ENCODE peak calls at places on chromosomes 6 and 20, in eight cellular contexts. D is sigmoid colon, P is transverse colon, V is tibial nerve, X is upper lobe of left lung, H is A549, Q is ovary, G is HepG2. U is an unnamed sample.

GRCh38 chr6:23647045-23647444 is 479.0 kb upstream of the NRSN1 start:
- DNase-seq in H (no peak), G (no peak), V (no peak), X (no peak), D (no peak), P (no peak), Q (no peak), U (no peak)

GRCh38 chr6:168706471-168707177 is 265.6 kb downstream of the SMOC2 start:
- DNase-seq in X (no peak), Q (no peak), D (no peak), V (no peak), G (no peak), H (no peak), P (no peak), U (no peak)

GRCh38 chr6:14117158-14118090 is at the start of gene CD83:
- DNase-seq in X (peak; percentile 95), D (peak; percentile 78), H (peak; percentile 56), G (peak; percentile 13), P (peak; percentile 80), Q (peak; percentile 61), V (no peak), U (no peak)

GRCh38 chr20:33387177-33387576 is 14.1 kb downstream of the CDK5RAP1 start:
- DNase-seq in X (peak; percentile 32), G (no peak), P (no peak), H (peak; percentile 62), V (no peak), D (no peak), Q (no peak), U (no peak)

GRCh38 chr6:41733707-41734665 is 1.4 kb downstream of the TFEB start:
- DNase-seq in X (peak; percentile 95), D (peak; percentile 89), P (peak; percentile 82), V (peak; percentile 47), Q (peak; percentile 80), H (peak; percentile 85), G (peak; percentile 76), U (no peak)

GRCh38 chr6:16184129-16184528 is 54.3 kb upstream of the GMPR start:
- DNase-seq in Q (no peak), V (no peak), H (peak; percentile 7), X (no peak), P (peak; percentile 41), G (peak; percentile 42), D (no peak), U (no peak)

GRCh38 chr6:18187701-18188100 is 32.5 kb downstream of the KDM1B start:
- DNase-seq in X (peak; percentile 39), H (no peak), Q (no peak), V (no peak), D (no peak), G (no peak), P (no peak), U (no peak)

GRCh38 chr20:53077373-53078205 is 105.4 kb downstream of the TSHZ2 start:
- DNase-seq in V (peak; percentile 38), P (no peak), H (no peak), Q (no peak), X (no peak), D (no peak), G (peak; percentile 94), U (no peak)

GRCh38 chr20:22248052-22248667 is 336.2 kb downstream of the FOXA2 start:
- DNase-seq in D (no peak), P (no peak), H (peak; percentile 24), X (no peak), Q (no peak), V (peak; percentile 33), G (peak; percentile 35), U (no peak)

GRCh38 chr20:51500936-51501335 is 41.6 kb downstream of the NFATC2 start:
- DNase-seq in H (no peak), G (no peak), P (no peak), D (no peak), Q (no peak), X (no peak), V (no peak), U (no peak)

GRCh38 chr6:138287144-138287955 is 69.1 kb upstream of the PBOV1 start:
- DNase-seq in Q (no peak), G (peak; percentile 58), H (no peak), V (no peak), X (no peak), P (peak; percentile 67), D (no peak), U (no peak)

GRCh38 chr6:41901882-41902519 is 6.8 kb upstream of the USP49 start:
- DNase-seq in H (no peak), X (no peak), P (peak; percentile 10), D (no peak), Q (no peak), G (no peak), V (peak; percentile 10), U (no peak)

GRCh38 chr6:5507056-5507722 is 245.9 kb downstream of the FARS2 start:
- DNase-seq in H (no peak), G (no peak), P (no peak), X (no peak), D (no peak), Q (no peak), V (no peak), U (no peak)

GRCh38 chr6:9252784-9253183 is 817.4 kb upstream of the SLC35B3 start:
- DNase-seq in P (no peak), X (no peak), Q (no peak), H (no peak), D (no peak), V (no peak), G (no peak), U (no peak)

GRCh38 chr6:54060286-54060685 is 51.0 kb upstream of the MLIP start:
- DNase-seq in G (no peak), D (no peak), P (no peak), H (no peak), V (no peak), X (no peak), Q (no peak), U (no peak)

GRCh38 chr6:158916638-158917037 is 83.4 kb downstream of the RSPH3 start:
- DNase-seq in P (no peak), X (no peak), H (no peak), V (peak; percentile 22), G (no peak), D (peak; percentile 79), Q (no peak), U (no peak)
- H3K4me1 ChIP-seq in P (peaks cover 8% of the 10 kb centered on the region), X (peaks cover 5% of the 10 kb centered on the region), H (peaks cover 8% of the 10 kb centered on the region), V (no peaks in the 10 kb centered on the region), G (peaks cover 19% of the 10 kb centered on the region), D (no peaks in the 10 kb centered on the region), Q (no peaks in the 10 kb centered on the region), U (peaks cover 2% of the 10 kb centered on the region)

GRCh38 chr6:63804381-63804956 is 168.9 kb downstream of the PHF3 start:
- DNase-seq in Q (no peak), X (no peak), H (no peak), D (no peak), G (no peak), V (no peak), P (no peak), U (no peak)
- TF ChIP-seq EP300 in Q (no peak), X (no peak), H (no peak), D (no peak), G (no peak), V (no peak), P (no peak), U (no peak)

DNA sequence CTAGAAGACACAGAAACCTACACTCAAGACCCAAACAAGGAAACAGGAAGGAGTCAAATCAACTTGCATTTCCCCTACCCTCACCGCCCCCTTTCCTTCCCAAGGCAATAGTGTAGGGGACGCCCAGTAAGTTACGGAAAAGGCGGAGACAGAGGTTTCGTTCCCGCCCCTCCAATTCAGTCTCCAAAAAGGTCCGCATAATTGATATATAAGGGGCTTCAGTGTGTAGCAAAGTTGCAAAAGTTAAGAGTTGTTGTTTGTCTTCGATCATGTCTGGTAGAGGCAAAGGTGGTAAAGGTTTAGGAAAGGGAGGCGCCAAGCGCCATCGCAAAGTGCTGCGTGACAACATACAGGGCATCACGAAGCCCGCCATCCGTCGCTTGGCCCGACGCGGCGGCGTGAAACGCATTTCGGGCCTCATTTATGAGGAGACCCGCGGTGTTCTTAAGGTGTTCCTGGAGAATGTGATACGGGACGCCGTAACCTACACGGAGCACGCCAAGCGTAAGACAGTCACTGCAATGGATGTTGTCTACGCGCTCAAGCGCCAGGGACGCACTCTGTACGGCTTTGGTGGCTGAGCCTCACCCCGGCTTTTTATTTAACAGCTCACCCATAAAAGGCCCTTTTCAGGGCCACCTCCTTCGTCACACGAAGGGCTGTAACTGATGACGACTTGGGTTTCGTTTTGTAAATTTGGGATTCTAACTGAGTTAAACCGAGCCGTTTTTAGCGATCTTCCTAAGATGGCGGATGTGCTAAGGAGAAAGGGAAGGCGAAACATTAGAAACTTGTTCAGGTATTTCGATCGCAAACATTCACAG is 124.6 kb upstream of the BTN3A2 start:
- DNase-seq in V (peak; percentile 48), P (peak; percentile 50), X (peak; percentile 86), H (no peak), Q (no peak), D (peak; percentile 80), G (no peak), U (peak; percentile 73)
- TF ChIP-seq POLR2A in V (no peak), P (peak; percentile 92), X (peak; percentile 94), H (no peak), Q (no peak), D (peak; percentile 78), G (no peak), U (no peak)

GRCh38 chr20:50379991-50380696 is 130.0 kb upstream of the PTPN1 start:
- DNase-seq in X (no peak), V (no peak), G (no peak), P (no peak), D (no peak), Q (no peak), H (no peak), U (no peak)

GRCh38 chr20:50376179-50376887 is 133.8 kb upstream of the PTPN1 start:
- DNase-seq in P (no peak), G (no peak), Q (no peak), V (no peak), D (no peak), X (no peak), H (no peak), U (no peak)

GRCh38 chr20:50379049-50379990 is 130.9 kb upstream of the PTPN1 start:
- DNase-seq in G (no peak), D (peak; percentile 98), Q (peak; percentile 95), X (peak; percentile 92), P (peak; percentile 92), V (peak; percentile 95), H (no peak), U (peak; percentile 95)

GRCh38 chr20:50376888-50377459 is 133.2 kb upstream of the PTPN1 start:
- DNase-seq in G (no peak), X (peak; percentile 66), H (no peak), D (peak; percentile 68), P (no peak), Q (no peak), V (no peak), U (no peak)

DNA sequence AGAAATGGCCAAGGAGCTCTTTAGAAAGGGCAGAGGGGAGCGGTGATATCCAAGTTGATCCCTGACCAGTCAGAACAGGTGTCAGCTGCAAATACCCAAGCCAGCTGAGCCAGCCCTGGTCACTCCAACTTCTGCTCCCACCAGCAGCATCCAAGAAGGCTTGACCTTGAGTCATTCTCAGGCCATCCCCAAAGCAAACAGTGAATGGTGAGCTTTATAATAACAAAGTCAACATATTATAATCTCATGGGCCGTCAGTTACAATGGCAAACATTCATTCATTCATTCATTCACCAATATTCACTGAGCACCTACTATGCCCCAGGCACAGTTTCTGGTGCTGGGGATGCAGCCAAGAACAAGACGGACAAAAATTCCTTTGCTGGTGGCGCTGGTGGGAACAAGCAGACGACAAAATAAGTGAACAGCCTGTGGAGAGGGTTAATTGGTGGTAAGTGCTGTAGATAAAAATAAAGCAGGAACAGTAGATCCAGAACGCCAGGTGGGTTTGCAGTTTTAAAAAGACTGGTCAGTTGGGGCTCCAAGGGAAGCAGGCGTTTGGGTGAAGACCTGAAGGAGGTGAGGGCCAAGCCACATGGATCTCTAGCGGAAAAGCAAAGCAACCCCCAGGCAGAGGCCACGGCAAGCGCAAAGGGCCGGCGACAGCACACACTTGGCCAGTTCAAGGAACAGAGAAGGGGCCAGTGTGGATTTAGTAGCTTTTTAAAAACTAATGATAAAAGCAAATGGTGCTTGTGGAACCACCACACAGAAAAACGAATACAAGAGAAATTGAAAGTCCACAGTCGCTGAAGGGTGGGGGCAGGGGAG is 131.8 kb upstream of the PTPN1 start:
- DNase-seq in G (no peak), X (no peak), H (no peak), P (no peak), V (no peak), D (no peak), Q (no peak), U (no peak)
- H3K4me1 ChIP-seq in G (peaks cover 86% of the 10 kb centered on the region), X (peaks cover 43% of the 10 kb centered on the region), H (peaks cover 82% of the 10 kb centered on the region), P (peaks cover 51% of the 10 kb centered on the region), V (peaks cover 18% of the 10 kb centered on the region), D (no peaks in the 10 kb centered on the region), Q (peaks cover 15% of the 10 kb centered on the region), U (peaks cover 27% of the 10 kb centered on the region)

U was measured in suprapubic skin.